ENCODE peak calls at places on chromosomes 12 and 14, in nine cellular contexts. One of them, this sample, is unnamed.

GRCh38 chr14:23054000-23054811 is 3.1 kb downstream of the CDH24 start:
- DNase-seq in astrocyte of the spinal cord: no peak
- DNase-seq in AG04450: no peak
- DNase-seq in Caco-2: no peak
- DNase-seq in brain microvascular endothelial cell: no peak
- DNase-seq in fibroblast of pulmonary artery: no peak
- DNase-seq in Panc1: no peak
- DNase-seq in A549: no peak
- DNase-seq in cardiac fibroblast: peak
- DNase-seq in this sample: peak

GRCh38 chr12:132324841-132325732 is 4.3 kb downstream of the GALNT9 start:
- DNase-seq in Caco-2: no peak
- DNase-seq in Panc1: no peak
- DNase-seq in fibroblast of pulmonary artery: no peak
- DNase-seq in cardiac fibroblast: no peak
- DNase-seq in brain microvascular endothelial cell: peak
- DNase-seq in astrocyte of the spinal cord: no peak
- DNase-seq in A549: no peak
- DNase-seq in AG04450: no peak
- DNase-seq in this sample: no peak

GRCh38 chr12:93750056-93750455 is 72.9 kb downstream of the CRADD start:
- DNase-seq in brain microvascular endothelial cell: no peak
- DNase-seq in AG04450: no peak
- DNase-seq in Panc1: no peak
- DNase-seq in cardiac fibroblast: no peak
- DNase-seq in fibroblast of pulmonary artery: no peak
- DNase-seq in A549: no peak
- DNase-seq in astrocyte of the spinal cord: no peak
- DNase-seq in Caco-2: no peak
- DNase-seq in this sample: no peak

GRCh38 chr14:77311217-77311616 is 9.5 kb downstream of the POMT2 start:
- DNase-seq in fibroblast of pulmonary artery: no peak
- DNase-seq in A549: no peak
- DNase-seq in AG04450: no peak
- DNase-seq in cardiac fibroblast: peak
- DNase-seq in Panc1: no peak
- DNase-seq in brain microvascular endothelial cell: no peak
- DNase-seq in Caco-2: no peak
- DNase-seq in astrocyte of the spinal cord: no peak
- DNase-seq in this sample: peak

GRCh38 chr14:32307881-32308582 is 21.1 kb upstream of the AKAP6 start:
- DNase-seq in fibroblast of pulmonary artery: no peak
- DNase-seq in brain microvascular endothelial cell: no peak
- DNase-seq in AG04450: no peak
- DNase-seq in astrocyte of the spinal cord: peak
- DNase-seq in Panc1: no peak
- DNase-seq in cardiac fibroblast: no peak
- DNase-seq in Caco-2: peak
- DNase-seq in A549: no peak
- DNase-seq in this sample: no peak

GRCh38 chr14:86944434-86944833 is 1048.5 kb downstream of the GALC start:
- DNase-seq in Caco-2: no peak
- DNase-seq in brain microvascular endothelial cell: no peak
- DNase-seq in fibroblast of pulmonary artery: no peak
- DNase-seq in AG04450: no peak
- DNase-seq in astrocyte of the spinal cord: no peak
- DNase-seq in Panc1: no peak
- DNase-seq in cardiac fibroblast: no peak
- DNase-seq in A549: no peak
- DNase-seq in this sample: no peak

GRCh38 chr12:49462103-49462739 is 76.6 kb upstream of the KCNH3 start:
- DNase-seq in astrocyte of the spinal cord: no peak
- DNase-seq in brain microvascular endothelial cell: no peak
- DNase-seq in A549: no peak
- DNase-seq in Caco-2: no peak
- DNase-seq in cardiac fibroblast: no peak
- DNase-seq in Panc1: no peak
- DNase-seq in fibroblast of pulmonary artery: no peak
- DNase-seq in AG04450: no peak
- DNase-seq in this sample: no peak

GRCh38 chr14:23434488-23435219 is 806 bp downstream of the MYH7 start:
- DNase-seq in AG04450: no peak
- DNase-seq in Panc1: no peak
- DNase-seq in fibroblast of pulmonary artery: no peak
- DNase-seq in A549: no peak
- DNase-seq in astrocyte of the spinal cord: no peak
- DNase-seq in Caco-2: no peak
- DNase-seq in cardiac fibroblast: no peak
- DNase-seq in brain microvascular endothelial cell: no peak
- DNase-seq in this sample: no peak

GRCh38 chr12:71461787-71462328 is 22.3 kb downstream of the LGR5 start:
- DNase-seq in Caco-2: no peak
- DNase-seq in fibroblast of pulmonary artery: no peak
- DNase-seq in Panc1: no peak
- DNase-seq in brain microvascular endothelial cell: no peak
- DNase-seq in AG04450: no peak
- DNase-seq in A549: no peak
- DNase-seq in cardiac fibroblast: no peak
- DNase-seq in astrocyte of the spinal cord: no peak
- DNase-seq in this sample: no peak

GRCh38 chr12:989051-989450 is 2.0 kb upstream of the ERC1 start:
- DNase-seq in Panc1: no peak
- DNase-seq in A549: no peak
- DNase-seq in fibroblast of pulmonary artery: no peak
- DNase-seq in brain microvascular endothelial cell: no peak
- DNase-seq in cardiac fibroblast: no peak
- DNase-seq in AG04450: no peak
- DNase-seq in Caco-2: no peak
- DNase-seq in astrocyte of the spinal cord: no peak
- DNase-seq in this sample: no peak

GRCh38 chr12:125454786-125455450 is 389.7 kb downstream of the AACS start:
- DNase-seq in Panc1: no peak
- DNase-seq in A549: no peak
- DNase-seq in brain microvascular endothelial cell: no peak
- DNase-seq in cardiac fibroblast: no peak
- DNase-seq in astrocyte of the spinal cord: no peak
- DNase-seq in Caco-2: no peak
- DNase-seq in AG04450: no peak
- DNase-seq in fibroblast of pulmonary artery: no peak
- DNase-seq in this sample: no peak

GRCh38 chr14:68970096-68970612 is 8.9 kb downstream of the ACTN1 start:
- DNase-seq in astrocyte of the spinal cord: peak
- DNase-seq in fibroblast of pulmonary artery: no peak
- DNase-seq in cardiac fibroblast: no peak
- DNase-seq in brain microvascular endothelial cell: no peak
- DNase-seq in Caco-2: no peak
- DNase-seq in A549: no peak
- DNase-seq in AG04450: no peak
- DNase-seq in Panc1: no peak
- DNase-seq in this sample: no peak

GRCh38 chr14:64696355-64696844 is 7.8 kb upstream of the PLEKHG3 start:
- DNase-seq in Panc1: no peak
- DNase-seq in Caco-2: no peak
- DNase-seq in cardiac fibroblast: no peak
- DNase-seq in A549: no peak
- DNase-seq in astrocyte of the spinal cord: no peak
- DNase-seq in brain microvascular endothelial cell: no peak
- DNase-seq in fibroblast of pulmonary artery: no peak
- DNase-seq in AG04450: no peak
- DNase-seq in this sample: no peak

GRCh38 chr12:77190022-77190421 is 124.7 kb upstream of the E2F7 start:
- DNase-seq in Caco-2: no peak
- DNase-seq in brain microvascular endothelial cell: peak
- DNase-seq in astrocyte of the spinal cord: peak
- DNase-seq in cardiac fibroblast: peak
- DNase-seq in AG04450: peak
- DNase-seq in fibroblast of pulmonary artery: peak
- DNase-seq in Panc1: no peak
- DNase-seq in A549: no peak
- DNase-seq in this sample: peak

GRCh38 chr12:91988076-91988475 is 157.6 kb downstream of the BTG1 start:
- DNase-seq in astrocyte of the spinal cord: no peak
- DNase-seq in brain microvascular endothelial cell: no peak
- DNase-seq in Caco-2: no peak
- DNase-seq in cardiac fibroblast: peak
- DNase-seq in A549: no peak
- DNase-seq in fibroblast of pulmonary artery: peak
- DNase-seq in AG04450: no peak
- DNase-seq in Panc1: no peak
- DNase-seq in this sample: no peak

GRCh38 chr12:47650469-47650868 is 55.4 kb downstream of the RPAP3 start:
- DNase-seq in brain microvascular endothelial cell: no peak
- DNase-seq in cardiac fibroblast: no peak
- DNase-seq in Caco-2: no peak
- DNase-seq in fibroblast of pulmonary artery: no peak
- DNase-seq in A549: no peak
- DNase-seq in Panc1: no peak
- DNase-seq in AG04450: no peak
- DNase-seq in astrocyte of the spinal cord: no peak
- DNase-seq in this sample: no peak

GRCh38 chr12:121802843-121803698 is 738 bp upstream of the SETD1B start:
- DNase-seq in Caco-2: peak
- DNase-seq in Panc1: no peak
- DNase-seq in brain microvascular endothelial cell: peak
- DNase-seq in AG04450: peak
- DNase-seq in astrocyte of the spinal cord: peak
- DNase-seq in cardiac fibroblast: peak
- DNase-seq in fibroblast of pulmonary artery: peak
- DNase-seq in A549: peak
- DNase-seq in this sample: peak
- H3K4me3 ChIP-seq in Caco-2: peak
- H3K4me3 ChIP-seq in Panc1: peak
- H3K4me3 ChIP-seq in brain microvascular endothelial cell: peak
- H3K4me3 ChIP-seq in AG04450: peak
- H3K4me3 ChIP-seq in astrocyte of the spinal cord: peak
- H3K4me3 ChIP-seq in cardiac fibroblast: peak
- H3K4me3 ChIP-seq in fibroblast of pulmonary artery: peak
- H3K4me3 ChIP-seq in A549: peak
- H3K4me3 ChIP-seq in this sample: peak

GRCh38 chr12:117818400-117818799 is 150.4 kb downstream of the KSR2 start:
- DNase-seq in fibroblast of pulmonary artery: no peak
- DNase-seq in A549: no peak
- DNase-seq in cardiac fibroblast: no peak
- DNase-seq in Panc1: no peak
- DNase-seq in Caco-2: no peak
- DNase-seq in astrocyte of the spinal cord: no peak
- DNase-seq in brain microvascular endothelial cell: no peak
- DNase-seq in AG04450: no peak
- DNase-seq in this sample: no peak

GRCh38 chr12:117820216-117820907 is 148.4 kb downstream of the KSR2 start:
- DNase-seq in brain microvascular endothelial cell: no peak
- DNase-seq in cardiac fibroblast: no peak
- DNase-seq in Caco-2: no peak
- DNase-seq in fibroblast of pulmonary artery: no peak
- DNase-seq in AG04450: no peak
- DNase-seq in Panc1: no peak
- DNase-seq in A549: no peak
- DNase-seq in astrocyte of the spinal cord: no peak
- DNase-seq in this sample: no peak

GRCh38 chr12:117821480-117822175 is 147.2 kb downstream of the KSR2 start:
- DNase-seq in Caco-2: no peak
- DNase-seq in A549: no peak
- DNase-seq in cardiac fibroblast: no peak
- DNase-seq in AG04450: no peak
- DNase-seq in brain microvascular endothelial cell: no peak
- DNase-seq in Panc1: no peak
- DNase-seq in astrocyte of the spinal cord: no peak
- DNase-seq in fibroblast of pulmonary artery: no peak
- DNase-seq in this sample: no peak

DNA sequence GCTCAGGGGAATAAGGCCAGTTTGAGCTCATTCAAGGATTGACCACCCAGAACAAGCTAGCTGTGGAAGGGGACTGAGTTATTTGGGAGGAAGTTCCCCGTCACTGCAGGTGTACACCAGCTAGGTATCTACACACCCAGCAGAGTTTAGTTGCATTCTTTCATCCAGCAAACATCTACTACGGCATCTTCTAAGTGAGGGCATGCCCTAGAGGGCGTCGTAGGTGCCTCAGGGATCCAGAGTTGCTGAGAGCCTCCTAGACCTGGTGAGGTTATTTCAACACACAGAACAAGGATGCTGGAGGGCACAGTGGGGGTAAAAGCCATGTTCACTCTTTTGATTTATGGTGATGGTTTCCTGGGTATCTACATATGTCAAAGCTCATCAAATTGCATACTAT is 149.6 kb downstream of the KSR2 start:
- DNase-seq in astrocyte of the spinal cord: no peak
- DNase-seq in fibroblast of pulmonary artery: no peak
- DNase-seq in cardiac fibroblast: no peak
- DNase-seq in Panc1: no peak
- DNase-seq in brain microvascular endothelial cell: no peak
- DNase-seq in Caco-2: no peak
- DNase-seq in AG04450: no peak
- DNase-seq in A549: no peak
- DNase-seq in this sample: no peak
- TF ChIP-seq CTCF in astrocyte of the spinal cord: no peak
- TF ChIP-seq CTCF in fibroblast of pulmonary artery: no peak
- TF ChIP-seq CTCF in cardiac fibroblast: no peak
- TF ChIP-seq CTCF in Panc1: peak
- TF ChIP-seq CTCF in brain microvascular endothelial cell: no peak
- TF ChIP-seq CTCF in Caco-2: no peak
- TF ChIP-seq CTCF in AG04450: no peak
- TF ChIP-seq CTCF in A549: no peak
- TF ChIP-seq CTCF in this sample: no peak

DNA sequence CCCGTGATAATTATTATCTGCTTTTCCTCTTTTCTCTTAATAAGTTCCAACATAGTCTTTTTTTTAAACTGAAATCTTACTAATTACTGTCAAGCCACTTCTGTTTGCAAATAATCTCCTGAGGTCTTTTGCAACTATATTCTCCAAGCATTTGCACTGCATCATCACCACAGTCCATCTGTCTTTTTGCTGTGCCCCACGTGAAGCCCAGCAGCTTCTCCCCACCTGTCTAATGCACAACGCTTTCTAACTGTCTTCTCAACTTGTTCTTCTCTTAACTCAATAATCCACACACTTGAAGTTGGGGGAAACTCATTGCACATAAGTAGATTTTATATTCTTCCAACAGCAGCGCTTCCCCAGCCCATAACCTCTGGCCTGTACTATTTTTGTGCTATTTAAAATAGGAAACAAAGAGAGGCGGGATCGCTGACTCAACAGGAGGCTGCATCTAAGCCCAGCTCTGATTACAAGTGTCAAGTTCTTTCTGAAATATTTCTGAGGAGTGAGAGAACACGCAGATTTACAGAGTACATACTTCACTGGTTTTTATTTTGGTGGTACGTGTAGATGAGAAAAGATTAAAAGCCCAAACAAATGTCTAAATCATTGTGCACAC is 226.7 kb downstream of the GXYLT1 start:
- DNase-seq in cardiac fibroblast: no peak
- DNase-seq in astrocyte of the spinal cord: peak
- DNase-seq in brain microvascular endothelial cell: peak
- DNase-seq in AG04450: no peak
- DNase-seq in Caco-2: no peak
- DNase-seq in fibroblast of pulmonary artery: peak
- DNase-seq in Panc1: no peak
- DNase-seq in A549: no peak
- DNase-seq in this sample: no peak
- H3K4me3 ChIP-seq in cardiac fibroblast: no peak
- H3K4me3 ChIP-seq in astrocyte of the spinal cord: no peak
- H3K4me3 ChIP-seq in brain microvascular endothelial cell: no peak
- H3K4me3 ChIP-seq in AG04450: no peak
- H3K4me3 ChIP-seq in Caco-2: no peak
- H3K4me3 ChIP-seq in fibroblast of pulmonary artery: no peak
- H3K4me3 ChIP-seq in Panc1: no peak
- H3K4me3 ChIP-seq in A549: no peak
- H3K4me3 ChIP-seq in this sample: no peak

GRCh38 chr14:104726600-104727451 is 2.8 kb downstream of the ADSS1 start:
- DNase-seq in fibroblast of pulmonary artery: no peak
- DNase-seq in A549: peak
- DNase-seq in Caco-2: no peak
- DNase-seq in AG04450: no peak
- DNase-seq in cardiac fibroblast: no peak
- DNase-seq in astrocyte of the spinal cord: no peak
- DNase-seq in brain microvascular endothelial cell: no peak
- DNase-seq in Panc1: no peak
- DNase-seq in this sample: no peak
- TF ChIP-seq CTCF in fibroblast of pulmonary artery: peak
- TF ChIP-seq CTCF in A549: no peak
- TF ChIP-seq CTCF in Caco-2: peak
- TF ChIP-seq CTCF in AG04450: peak
- TF ChIP-seq CTCF in cardiac fibroblast: no peak
- TF ChIP-seq CTCF in astrocyte of the spinal cord: peak
- TF ChIP-seq CTCF in brain microvascular endothelial cell: peak
- TF ChIP-seq CTCF in Panc1: peak
- TF ChIP-seq CTCF in this sample: no peak

This sample was measured in foreskin fibroblast.